ENCODE peak calls at places on chromosomes 1 and 21, in six cellular contexts. Q is neuronal stem cell, F is H1, R is mesendoderm, Y is IMR-90, G is mesenchymal stem cell. L is an unnamed sample.

GRCh38 chr21:46509760-46510159 is 51.1 kb downstream of the DIP2A start:
- DNase-seq in Y (peak; percentile 81), F (no peak), Q (no peak), R (no peak), G (peak; percentile 14), L (no peak)

GRCh38 chr21:38958940-38959685 is 153.4 kb downstream of the ETS2 start:
- DNase-seq in G (peak; percentile 96), F (no peak), Q (no peak), Y (peak; percentile 74), R (no peak), L (peak; percentile 75)

GRCh38 chr1:13492711-13493110 is 21.1 kb downstream of the LRRC38 start:
- DNase-seq in F (no peak), Y (no peak), R (no peak), Q (no peak), G (no peak), L (peak; percentile 20)

GRCh38 chr1:172997941-172998361 is 52.8 kb downstream of the TNFSF18 start:
- DNase-seq in R (no peak), Q (no peak), Y (peak; percentile 54), F (no peak), G (peak; percentile 41), L (no peak)

GRCh38 chr1:113415256-113416189 is 25.2 kb downstream of the MAGI3 start:
- DNase-seq in G (no peak), R (no peak), Y (no peak), Q (no peak), F (no peak), L (peak; percentile 38)

GRCh38 chr1:12206238-12206637 is 23.6 kb upstream of the VPS13D start:
- DNase-seq in Q (no peak), R (no peak), F (no peak), Y (no peak), G (no peak), L (no peak)

GRCh38 chr1:231317306-231318014 is 20.2 kb downstream of the EXOC8 start:
- DNase-seq in F (no peak), G (no peak), R (no peak), Q (no peak), Y (no peak), L (no peak)

GRCh38 chr1:52792002-52792401 is 50.6 kb upstream of the ZYG11A start:
- DNase-seq in Q (no peak), Y (peak; percentile 16), F (no peak), R (no peak), G (peak; percentile 35), L (no peak)

GRCh38 chr1:198888379-198888778 is 249.5 kb downstream of the PTPRC start:
- DNase-seq in Y (no peak), F (no peak), R (no peak), Q (no peak), G (no peak), L (peak; percentile 32)

GRCh38 chr1:202590975-202591411 is 119.3 kb downstream of the SYT2 start:
- DNase-seq in F (no peak), R (no peak), G (no peak), Q (no peak), Y (no peak), L (no peak)

GRCh38 chr1:204977327-204977726 is 65.7 kb upstream of the CNTN2 start:
- DNase-seq in Q (no peak), Y (no peak), R (no peak), G (no peak), F (no peak), L (peak; percentile 2)

GRCh38 chr1:200037904-200038644 is 10.6 kb downstream of the NR5A2 start:
- DNase-seq in Q (peak; percentile 15), R (no peak), F (no peak), G (no peak), Y (no peak), L (no peak)

GRCh38 chr1:223140551-223140950 is 2.5 kb downstream of the TLR5 start:
- DNase-seq in R (no peak), Q (no peak), G (no peak), F (no peak), Y (no peak), L (no peak)

GRCh38 chr1:168792142-168792541 is 63.1 kb upstream of the DPT start:
- DNase-seq in Y (no peak), R (no peak), Q (no peak), F (no peak), G (no peak), L (no peak)

GRCh38 chr1:206111528-206111927 is 5.7 kb downstream of the AVPR1B start:
- DNase-seq in G (no peak), R (no peak), Y (no peak), Q (no peak), F (peak; percentile 20), L (peak; percentile 74)

GRCh38 chr21:42523941-42524340 is 10.3 kb downstream of the SLC37A1 start:
- DNase-seq in F (no peak), Q (no peak), G (no peak), R (no peak), Y (no peak), L (no peak)

GRCh38 chr1:204357551-204357950 is 2.2 kb downstream of the PLEKHA6 start:
- DNase-seq in Q (no peak), F (no peak), G (no peak), R (peak; percentile 51), Y (no peak), L (no peak)

GRCh38 chr1:153361129-153362109 is 3.8 kb downstream of the S100A9 start:
- DNase-seq in Y (no peak), R (no peak), G (no peak), F (no peak), Q (no peak), L (no peak)

GRCh38 chr1:151058682-151059341 is 610 bp downstream of the CDC42SE1 start:
- DNase-seq in R (peak; percentile 76), F (peak; percentile 61), G (peak; percentile 58), Q (peak; percentile 38), Y (peak; percentile 19), L (peak; percentile 95)

GRCh38 chr1:80929868-80930508 is 870.7 kb upstream of the ADGRL2 start:
- DNase-seq in F (no peak), Q (no peak), Y (no peak), G (no peak), R (no peak), L (no peak)

DNA sequence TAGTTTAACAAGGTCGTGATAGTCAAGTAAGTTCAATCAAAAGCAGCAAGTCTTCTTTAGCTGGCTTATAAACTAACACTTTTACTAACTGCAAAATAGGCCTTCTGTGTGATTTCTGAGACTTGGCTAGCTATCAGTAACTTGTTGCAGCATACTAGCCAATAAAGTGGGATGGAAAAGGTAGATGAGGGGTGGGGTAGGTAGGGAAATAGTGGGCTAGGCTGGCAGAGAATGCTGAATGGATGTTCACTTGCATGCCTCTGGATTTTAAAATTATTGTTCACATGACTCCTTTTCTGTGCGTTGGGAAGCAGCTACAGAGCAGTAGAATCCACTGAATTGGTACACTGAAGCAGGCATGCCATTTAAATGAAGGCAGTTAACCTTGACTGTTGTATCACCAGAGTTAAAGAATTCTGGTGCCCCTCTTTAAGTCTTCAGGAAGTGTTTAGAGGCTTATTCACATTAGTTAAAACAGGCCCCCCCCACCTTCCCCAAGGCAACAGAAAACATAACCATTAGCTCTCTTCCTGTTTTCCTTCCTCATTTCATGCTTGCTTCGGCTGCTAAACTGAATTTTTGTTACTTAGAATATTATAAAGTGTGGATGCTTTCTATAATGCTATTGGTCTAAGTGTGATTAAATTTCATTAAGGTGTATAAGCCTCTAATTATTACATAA is 15.2 kb downstream of the CCDC17 start:
- DNase-seq in G (no peak), R (no peak), F (no peak), Q (no peak), Y (no peak), L (no peak)
- H3K36me3 ChIP-seq in G (peaks cover 19% of the 10 kb centered on the region), R (peaks cover 11% of the 10 kb centered on the region), F (peaks cover 84% of the 10 kb centered on the region), Q (peaks cover 28% of the 10 kb centered on the region), Y (peaks cover 22% of the 10 kb centered on the region), L (peaks cover 20% of the 10 kb centered on the region)

DNA sequence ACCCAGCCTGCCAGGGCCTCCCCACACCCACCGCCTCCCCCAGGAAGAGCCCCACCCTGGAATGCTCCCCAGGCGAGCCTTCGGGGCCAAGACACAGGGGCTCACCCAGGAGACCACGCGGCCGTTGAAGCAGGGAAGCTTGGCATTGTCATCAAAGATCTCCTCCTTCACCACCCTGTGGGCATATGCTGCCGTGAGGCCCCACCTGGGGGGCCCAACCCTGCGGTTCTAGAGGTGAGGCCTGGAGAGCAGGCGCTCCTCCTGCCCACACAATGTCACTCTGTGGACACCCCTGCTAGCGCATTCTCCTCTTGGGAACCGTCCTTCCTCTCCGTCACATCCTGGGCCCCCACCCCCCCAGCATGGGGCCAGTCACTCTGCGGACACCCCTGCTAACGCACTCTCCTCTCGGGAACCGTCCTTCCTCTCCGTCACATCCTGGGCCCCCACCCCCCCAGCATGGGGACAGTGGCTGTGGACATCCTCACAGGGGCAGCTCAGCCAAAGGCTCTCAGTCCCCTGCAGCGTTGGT is 6.6 kb downstream of the DVL1 start:
- DNase-seq in G (no peak), F (no peak), R (no peak), Y (no peak), Q (no peak), L (no peak)
- H2AK5ac ChIP-seq in G (no peak overlapping the region), F (no peak overlapping the region), R (no peak overlapping the region), Y (no peak overlapping the region), Q (no peak overlapping the region), L (no peak overlapping the region)

GRCh38 chr1:210373628-210373877 is 44.9 kb downstream of the HHAT start:
- DNase-seq in Q (no peak), F (no peak), Y (no peak), R (no peak), G (no peak), L (peak; percentile 30)
- H3K27ac ChIP-seq in Q (peak overlapping the region; percentile 16), F (no peak overlapping the region), Y (no peak overlapping the region), R (peak overlapping the region; percentile 55), G (peak overlapping the region; percentile 14), L (no peak overlapping the region)

DNA sequence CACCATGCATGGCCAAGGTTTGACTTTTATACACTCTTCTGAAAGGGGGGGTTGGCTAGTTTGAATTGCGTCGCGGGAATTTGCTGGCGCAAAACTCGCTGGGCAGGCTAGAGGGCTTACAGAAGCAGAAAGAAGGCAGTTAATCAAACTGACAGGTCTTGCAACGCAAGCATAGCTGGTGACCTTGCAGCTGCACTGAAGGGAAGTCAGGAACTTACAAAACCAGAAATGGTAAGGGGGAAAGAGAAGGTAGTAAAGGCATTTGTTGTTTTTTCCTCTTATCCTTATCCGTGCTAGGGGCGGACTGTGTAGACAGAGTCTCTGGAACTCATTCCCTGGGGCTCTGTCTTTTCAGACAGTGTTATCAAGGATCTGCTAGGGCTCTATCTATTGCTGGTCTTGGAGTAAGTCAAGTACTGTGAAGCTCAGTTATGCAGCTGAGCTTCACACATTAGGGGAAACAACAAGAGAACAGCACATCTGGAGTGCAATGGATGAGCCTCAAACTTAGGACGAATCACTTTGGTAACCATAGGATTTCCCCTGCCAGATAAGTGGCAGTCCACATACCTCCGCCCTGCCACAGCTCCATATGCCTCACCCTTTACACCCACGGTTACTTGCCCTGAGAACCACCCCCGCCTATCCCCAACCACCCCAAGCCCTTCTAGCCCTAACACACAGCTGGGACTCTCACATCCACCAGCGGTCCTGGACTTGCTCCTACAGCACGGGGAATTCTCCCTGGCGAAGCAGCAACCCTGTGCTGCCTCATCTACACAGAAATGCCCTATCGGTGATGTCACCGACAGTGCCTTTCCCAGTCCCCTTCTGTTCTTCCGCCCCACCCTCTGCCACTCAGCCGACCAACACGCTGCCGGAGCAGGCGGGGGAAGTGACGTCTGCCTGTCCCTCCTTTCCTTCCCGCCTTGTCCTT is 251.4 kb downstream of the FAM72C start:
- DNase-seq in R (peak; percentile 90), Q (no peak), G (no peak), Y (peak; percentile 11), F (peak; percentile 61), L (no peak)
- H3K36me3 ChIP-seq in R (no peaks in the 10 kb centered on the region), Q (no peaks in the 10 kb centered on the region), G (no peaks in the 10 kb centered on the region), Y (no peaks in the 10 kb centered on the region), F (no peaks in the 10 kb centered on the region), L (no peaks in the 10 kb centered on the region)

L was measured in trophoblast cell.